ENCODE peak calls at places on chromosomes 11 and 22, in five cellular contexts. One of them, this sample, is unnamed.

GRCh38 chr11:34356576-34356917 is 1.3 kb downstream of the ABTB2 start:
- DNase-seq in NCI-H1417 treated with DMSO at 0.1 percent for 48 hours: no peak
- DNase-seq in right cardiac atrium: peak; percentile 35
- DNase-seq in T47D: peak; percentile 51
- DNase-seq in Calu3: peak; percentile 28
- DNase-seq in this sample: peak; percentile 59

GRCh38 chr22:46653596-46653995 is 33.4 kb downstream of the GRAMD4 start:
- DNase-seq in NCI-H1417 treated with DMSO at 0.1 percent for 48 hours: no peak
- DNase-seq in right cardiac atrium: no peak
- DNase-seq in T47D: no peak
- DNase-seq in Calu3: no peak
- DNase-seq in this sample: no peak

GRCh38 chr11:118846181-118846946 is 37.3 kb upstream of the CXCR5 start:
- DNase-seq in NCI-H1417 treated with DMSO at 0.1 percent for 48 hours: no peak
- DNase-seq in right cardiac atrium: no peak
- DNase-seq in T47D: no peak
- DNase-seq in Calu3: no peak
- DNase-seq in this sample: no peak

GRCh38 chr11:6443269-6444003 is 2.6 kb upstream of the HPX start:
- DNase-seq in NCI-H1417 treated with DMSO at 0.1 percent for 48 hours: no peak
- DNase-seq in right cardiac atrium: peak; percentile 57
- DNase-seq in T47D: peak; percentile 9
- DNase-seq in Calu3: peak; percentile 61
- DNase-seq in this sample: peak; percentile 63

GRCh38 chr11:69401715-69402114 is 79.7 kb upstream of the LINC01488 start:
- DNase-seq in NCI-H1417 treated with DMSO at 0.1 percent for 48 hours: no peak
- DNase-seq in right cardiac atrium: no peak
- DNase-seq in T47D: no peak
- DNase-seq in Calu3: no peak
- DNase-seq in this sample: no peak

GRCh38 chr22:44955102-44955501 is 54.7 kb downstream of the PHF21B start:
- DNase-seq in NCI-H1417 treated with DMSO at 0.1 percent for 48 hours: no peak
- DNase-seq in right cardiac atrium: no peak
- DNase-seq in T47D: no peak
- DNase-seq in Calu3: no peak
- DNase-seq in this sample: no peak

GRCh38 chr11:16356751-16357365 is 512 bp upstream of the SOX6 start:
- DNase-seq in NCI-H1417 treated with DMSO at 0.1 percent for 48 hours: no peak
- DNase-seq in right cardiac atrium: peak; percentile 37
- DNase-seq in T47D: no peak
- DNase-seq in Calu3: no peak
- DNase-seq in this sample: no peak

GRCh38 chr11:45847908-45848316 is 637 bp downstream of the CRY2 start:
- DNase-seq in NCI-H1417 treated with DMSO at 0.1 percent for 48 hours: no peak
- DNase-seq in right cardiac atrium: peak; percentile 64
- DNase-seq in T47D: no peak
- DNase-seq in Calu3: peak; percentile 38
- DNase-seq in this sample: peak; percentile 28

GRCh38 chr11:3073029-3073435 is 15.8 kb upstream of the CARS1 start:
- DNase-seq in NCI-H1417 treated with DMSO at 0.1 percent for 48 hours: no peak
- DNase-seq in right cardiac atrium: no peak
- DNase-seq in T47D: no peak
- DNase-seq in Calu3: no peak
- DNase-seq in this sample: no peak

GRCh38 chr11:34480339-34480738 is 33.3 kb downstream of the ELF5 start:
- DNase-seq in NCI-H1417 treated with DMSO at 0.1 percent for 48 hours: no peak
- DNase-seq in right cardiac atrium: no peak
- DNase-seq in T47D: no peak
- DNase-seq in Calu3: no peak
- DNase-seq in this sample: no peak

GRCh38 chr11:3669742-3670183 is 1.4 kb downstream of the CHRNA10 start:
- DNase-seq in NCI-H1417 treated with DMSO at 0.1 percent for 48 hours: no peak
- DNase-seq in right cardiac atrium: no peak
- DNase-seq in T47D: no peak
- DNase-seq in Calu3: no peak
- DNase-seq in this sample: no peak

GRCh38 chr11:117095301-117096139 is 2.7 kb downstream of the SIK3 start:
- DNase-seq in NCI-H1417 treated with DMSO at 0.1 percent for 48 hours: no peak
- DNase-seq in right cardiac atrium: no peak
- DNase-seq in T47D: peak; percentile 83
- DNase-seq in Calu3: no peak
- DNase-seq in this sample: no peak

GRCh38 chr11:70532728-70533127 is 134.4 kb downstream of the CTTN start:
- DNase-seq in NCI-H1417 treated with DMSO at 0.1 percent for 48 hours: no peak
- DNase-seq in right cardiac atrium: no peak
- DNase-seq in T47D: no peak
- DNase-seq in Calu3: no peak
- DNase-seq in this sample: no peak

GRCh38 chr11:61904539-61905048 is 12.8 kb downstream of the RAB3IL1 start:
- DNase-seq in NCI-H1417 treated with DMSO at 0.1 percent for 48 hours: no peak
- DNase-seq in right cardiac atrium: no peak
- DNase-seq in T47D: no peak
- DNase-seq in Calu3: peak; percentile 71
- DNase-seq in this sample: no peak

GRCh38 chr22:23904855-23905254 is 10.7 kb downstream of the MIF start:
- DNase-seq in NCI-H1417 treated with DMSO at 0.1 percent for 48 hours: no peak
- DNase-seq in right cardiac atrium: peak; percentile 69
- DNase-seq in T47D: no peak
- DNase-seq in Calu3: no peak
- DNase-seq in this sample: peak; percentile 83

GRCh38 chr11:130721736-130722135 is 194.5 kb downstream of the SNX19 start:
- DNase-seq in NCI-H1417 treated with DMSO at 0.1 percent for 48 hours: no peak
- DNase-seq in right cardiac atrium: no peak
- DNase-seq in T47D: no peak
- DNase-seq in Calu3: no peak
- DNase-seq in this sample: no peak

GRCh38 chr11:19873730-19874129 is 161.1 kb downstream of the NAV2 start:
- DNase-seq in NCI-H1417 treated with DMSO at 0.1 percent for 48 hours: no peak
- DNase-seq in right cardiac atrium: no peak
- DNase-seq in T47D: no peak
- DNase-seq in Calu3: no peak
- DNase-seq in this sample: no peak

GRCh38 chr11:58941838-58942237 is 2.5 kb downstream of the GLYATL1 start:
- DNase-seq in NCI-H1417 treated with DMSO at 0.1 percent for 48 hours: no peak
- DNase-seq in right cardiac atrium: no peak
- DNase-seq in T47D: no peak
- DNase-seq in Calu3: no peak
- DNase-seq in this sample: no peak

GRCh38 chr22:25922141-25922540 is 180.2 kb downstream of the MYO18B start:
- DNase-seq in NCI-H1417 treated with DMSO at 0.1 percent for 48 hours: no peak
- DNase-seq in right cardiac atrium: no peak
- DNase-seq in T47D: no peak
- DNase-seq in Calu3: no peak
- DNase-seq in this sample: no peak

GRCh38 chr11:26276798-26277424 is 55.0 kb upstream of the ANO3 start:
- DNase-seq in NCI-H1417 treated with DMSO at 0.1 percent for 48 hours: no peak
- DNase-seq in right cardiac atrium: peak; percentile 32
- DNase-seq in T47D: peak; percentile 21
- DNase-seq in Calu3: peak; percentile 63
- DNase-seq in this sample: peak; percentile 75

GRCh38 chr22:27802389-27803079 is 978 bp upstream of the MN1 start:
- DNase-seq in NCI-H1417 treated with DMSO at 0.1 percent for 48 hours: no peak
- DNase-seq in right cardiac atrium: no peak
- DNase-seq in T47D: no peak
- DNase-seq in Calu3: no peak
- DNase-seq in this sample: no peak

GRCh38 chr22:36384766-36385400 is 2.9 kb downstream of the MYH9 start:
- DNase-seq in NCI-H1417 treated with DMSO at 0.1 percent for 48 hours: no peak
- DNase-seq in right cardiac atrium: no peak
- DNase-seq in T47D: no peak
- DNase-seq in Calu3: no peak
- DNase-seq in this sample: no peak

GRCh38 chr11:64001552-64002427 is 15.6 kb downstream of the OTUB1 start:
- DNase-seq in NCI-H1417 treated with DMSO at 0.1 percent for 48 hours: no peak
- DNase-seq in right cardiac atrium: no peak
- DNase-seq in T47D: no peak
- DNase-seq in Calu3: no peak
- DNase-seq in this sample: peak; percentile 43